ENCODE peak calls at places on chromosomes 4 and X, in four cellular contexts. E is naive thymus-derived CD8-positive, alpha-beta T cell; H is hepatic stellate cell; C is fibroblast of mammary gland. F is an unnamed sample.
A peak's percentile ranks its signal among the peaks of the same experiment; 100 is the strongest.

GRCh38 chr4:1520145-1520661 is 114.0 kb upstream of the NKX1-1 start:
- DNase-seq in E (no peak), H (no peak), C (no peak), F (no peak)

GRCh38 chr4:165945991-165946390 is 73.0 kb downstream of the TLL1 start:
- DNase-seq in E (no peak), H (no peak), C (no peak), F (no peak)

GRCh38 chr4:150789864-150790263 is 207.9 kb downstream of the MAB21L2 start:
- DNase-seq in E (no peak), H (no peak), C (peak; percentile 25), F (no peak)

GRCh38 chr4:127685292-127685691 is 44.9 kb upstream of the SLC25A31 start:
- DNase-seq in E (no peak), H (no peak), C (peak; percentile 1), F (no peak)

GRCh38 chr4:139511320-139511719 is 44.7 kb downstream of the SETD7 start:
- DNase-seq in E (no peak), H (no peak), C (no peak), F (no peak)

GRCh38 chr4:66575024-66575696 is 904.9 kb upstream of the EPHA5 start:
- DNase-seq in E (no peak), H (no peak), C (peak; percentile 73), F (no peak)

GRCh38 chr4:53686521-53686920 is 95.2 kb upstream of the LNX1 start:
- DNase-seq in E (no peak), H (no peak), C (no peak), F (no peak)

GRCh38 chr4:52780627-52781354 is 29.6 kb upstream of the ERVMER34-1 start:
- DNase-seq in E (no peak), H (no peak), C (peak; percentile 35), F (no peak)

GRCh38 chrX:49915352-49916222 is 6.8 kb upstream of the CLCN5 start:
- DNase-seq in E (peak; percentile 23), H (peak; percentile 56), C (peak; percentile 64), F (no peak)

GRCh38 chrX:147890766-147891165 is 21.0 kb upstream of the FMR1 start:
- DNase-seq in E (no peak), H (no peak), C (no peak), F (no peak)

GRCh38 chr4:80235451-80235850 is 31.0 kb upstream of the FGF5 start:
- DNase-seq in E (no peak), H (no peak), C (peak; percentile 28), F (no peak)

GRCh38 chr4:169132561-169133305 is 122.7 kb upstream of the CBR4 start:
- DNase-seq in E (no peak), H (no peak), C (peak; percentile 9), F (no peak)

GRCh38 chr4:95798727-95799126 is 41.2 kb upstream of the PDHA2 start:
- DNase-seq in E (no peak), H (no peak), C (no peak), F (no peak)

GRCh38 chrX:16196829-16197228 is 29.5 kb downstream of the MAGEB17 start:
- DNase-seq in E (no peak), H (no peak), C (peak; percentile 9), F (no peak)

GRCh38 chrX:105018865-105019264 is 201.6 kb downstream of the TEX13A start:
- DNase-seq in E (no peak), H (no peak), C (no peak), F (no peak)

GRCh38 chrX:12929701-12930100 is 23.3 kb downstream of the TLR8 start:
- DNase-seq in E (no peak), H (no peak), C (peak; percentile 70), F (no peak)

GRCh38 chr4:140296871-140297570 is 76.4 kb upstream of the SCOC start:
- DNase-seq in E (no peak), H (no peak), C (no peak), F (no peak)